ENCODE peak calls at places on chromosomes 5 and 9, in six cellular contexts. J is kidney epithelial cell, D is endodermal cell, S is AG04449, O is H9, G is fibroblast of mammary gland. U is an unnamed sample.
A peak's percentile ranks its signal among the peaks of the same experiment; 100 is the strongest.

GRCh38 chr9:3809724-3810123 is 283.9 kb upstream of the RFX3 start:
- DNase-seq in G (peak; percentile 36), D (no peak), S (no peak), J (peak; percentile 88), O (no peak), U (no peak)

GRCh38 chr9:8315211-8315610 is 515.6 kb upstream of the DMAC1 start:
- DNase-seq in O (no peak), S (no peak), J (no peak), G (peak; percentile 13), D (no peak), U (no peak)

GRCh38 chr5:174344335-174344734 is 298.8 kb downstream of the NSG2 start:
- DNase-seq in G (no peak), S (no peak), D (peak; percentile 60), J (no peak), O (peak; percentile 53), U (no peak)

GRCh38 chr5:120817044-120817985 is 353.2 kb downstream of the PRR16 start:
- DNase-seq in S (no peak), O (peak; percentile 50), G (peak; percentile 44), D (peak; percentile 66), J (no peak), U (no peak)

GRCh38 chr9:3028535-3028934 is 184.6 kb upstream of the PUM3 start:
- DNase-seq in D (no peak), J (no peak), S (no peak), G (no peak), O (no peak), U (peak; percentile 62)

GRCh38 chr5:35365756-35366155 is 135.5 kb upstream of the PRLR start:
- DNase-seq in O (no peak), J (no peak), S (no peak), G (peak; percentile 9), D (no peak), U (no peak)

GRCh38 chr5:75603421-75603820 is 7.8 kb upstream of the ANKDD1B start:
- DNase-seq in J (no peak), G (no peak), D (no peak), S (peak; percentile 46), O (no peak), U (no peak)

GRCh38 chr5:167797933-167798332 is 493.5 kb upstream of the WWC1 start:
- DNase-seq in O (no peak), D (peak; percentile 14), J (no peak), S (no peak), G (peak; percentile 21), U (no peak)

GRCh38 chr5:148005788-148006520 is 57.8 kb upstream of the SPINK5 start:
- DNase-seq in S (no peak), J (no peak), O (peak; percentile 89), D (peak; percentile 81), G (peak; percentile 9), U (no peak)

GRCh38 chr9:126020836-126021235 is 273.7 kb downstream of the PBX3 start:
- DNase-seq in J (no peak), D (no peak), G (no peak), O (no peak), S (no peak), U (no peak)

GRCh38 chr9:127241354-127241753 is 23.2 kb upstream of the GARNL3 start:
- DNase-seq in D (peak; percentile 56), G (no peak), S (no peak), J (no peak), O (no peak), U (no peak)

GRCh38 chr5:11027660-11028059 is 266.6 kb upstream of the DAP start:
- DNase-seq in J (no peak), O (no peak), D (no peak), G (no peak), S (no peak), U (no peak)

GRCh38 chr9:11275158-11275695 is 662.4 kb upstream of the PTPRD start:
- DNase-seq in O (no peak), D (no peak), G (no peak), S (no peak), J (no peak), U (no peak)

GRCh38 chr5:178460174-178460573 is 130.0 kb downstream of the COL23A1 start:
- DNase-seq in J (no peak), S (no peak), D (peak; percentile 33), G (no peak), O (no peak), U (no peak)

GRCh38 chr5:167982-168660 is 23.2 kb upstream of the LRRC14B start:
- DNase-seq in O (peak; percentile 12), G (peak; percentile 99), D (no peak), S (peak; percentile 87), J (peak; percentile 63), U (peak; percentile 16)

GRCh38 chr5:172901788-172902496 is 57.3 kb upstream of the RPL26L1 start:
- DNase-seq in O (no peak), J (no peak), D (peak; percentile 63), G (peak; percentile 67), S (peak; percentile 40), U (peak; percentile 68)

GRCh38 chr5:125847561-125847960 is 575.6 kb upstream of the GRAMD2B start:
- DNase-seq in D (no peak), S (no peak), G (no peak), O (no peak), J (no peak), U (no peak)

GRCh38 chr5:140342896-140343295 is 3.5 kb downstream of the HBEGF start:
- DNase-seq in G (no peak), S (no peak), J (no peak), D (no peak), O (no peak), U (no peak)

DNA sequence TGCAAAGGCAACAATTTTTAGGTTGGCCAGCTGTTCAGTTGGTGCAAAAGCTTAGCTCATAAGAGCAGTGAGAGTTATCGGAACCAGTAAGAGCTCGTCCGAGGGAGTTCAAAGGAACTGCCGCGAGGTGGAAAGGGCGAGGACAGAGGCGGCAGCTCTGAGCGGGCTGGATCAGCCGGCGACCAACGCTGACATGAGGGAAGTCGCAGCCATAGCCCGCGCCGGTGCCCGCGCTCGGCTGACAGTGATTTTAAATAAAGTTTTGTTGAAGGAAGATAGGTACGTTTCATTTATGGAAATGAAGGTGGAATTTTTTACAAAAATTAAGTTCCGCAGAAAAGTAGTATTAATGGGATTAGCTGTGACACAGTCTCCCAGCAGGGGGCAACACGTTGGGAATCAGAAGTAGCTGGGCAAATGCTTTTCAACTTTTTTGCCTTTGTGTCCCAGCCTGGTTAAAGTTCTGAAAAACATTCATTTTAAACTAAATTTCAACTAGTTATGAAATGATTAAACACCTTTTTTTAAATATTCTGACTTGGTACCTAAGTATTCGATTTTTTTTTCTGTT is 43.2 kb downstream of the FBXO4 start:
- DNase-seq in D (no peak), S (no peak), O (no peak), J (no peak), G (no peak), U (no peak)
- TF ChIP-seq CTCF in D (peak; percentile 39), S (no peak), O (peak; percentile 11), J (no peak), G (peak; percentile 31), U (peak; percentile 21)

DNA sequence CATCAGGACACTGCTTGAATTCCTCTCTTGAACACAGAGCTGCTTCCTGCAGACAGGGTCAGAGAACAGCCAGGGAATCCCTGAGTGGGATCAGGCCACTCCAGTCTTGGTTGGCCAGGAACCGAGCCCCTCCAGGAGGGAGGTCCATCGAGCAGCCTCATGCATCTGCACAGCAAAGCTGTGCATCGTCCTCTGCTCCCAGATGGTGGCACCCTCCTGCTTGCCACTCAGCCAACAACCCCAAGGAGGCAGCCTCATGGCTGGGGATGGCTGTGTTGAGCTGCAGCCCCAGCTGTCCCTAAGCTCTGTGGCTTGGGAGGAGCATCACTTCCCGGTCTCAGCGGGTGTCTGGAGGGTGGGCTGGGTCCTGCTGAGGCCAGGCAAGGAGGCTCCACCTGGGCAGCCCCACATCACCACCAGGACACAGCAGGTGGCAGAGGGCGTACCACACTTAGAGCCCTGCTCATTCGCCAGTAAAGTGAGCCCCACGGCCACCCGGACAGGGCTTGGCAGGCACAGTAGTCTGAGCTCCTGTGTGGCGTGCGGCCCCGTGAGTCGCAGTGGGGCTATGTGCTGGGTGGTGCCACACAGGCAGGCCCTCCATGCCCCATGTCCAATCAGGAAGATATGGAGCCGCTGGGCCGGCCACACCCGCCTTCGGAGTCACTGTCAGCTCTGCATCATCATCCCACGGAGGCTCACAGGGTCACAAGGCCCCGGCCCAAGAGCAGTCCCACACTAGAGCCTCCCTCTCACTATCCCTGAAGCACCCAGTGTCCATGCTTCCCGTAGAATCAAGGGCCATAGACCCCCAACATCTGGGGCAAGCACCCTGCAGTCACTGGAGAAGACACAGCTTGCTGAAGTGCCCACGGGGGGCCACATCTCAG is 11.9 kb downstream of the LPCAT1 start:
- DNase-seq in D (peak; percentile 72), J (no peak), G (peak; percentile 75), O (peak; percentile 48), S (no peak), U (no peak)
- TF ChIP-seq CTCF in D (peak; percentile 62), J (peak; percentile 51), G (peak; percentile 11), O (peak; percentile 50), S (peak; percentile 32), U (peak; percentile 51)

DNA sequence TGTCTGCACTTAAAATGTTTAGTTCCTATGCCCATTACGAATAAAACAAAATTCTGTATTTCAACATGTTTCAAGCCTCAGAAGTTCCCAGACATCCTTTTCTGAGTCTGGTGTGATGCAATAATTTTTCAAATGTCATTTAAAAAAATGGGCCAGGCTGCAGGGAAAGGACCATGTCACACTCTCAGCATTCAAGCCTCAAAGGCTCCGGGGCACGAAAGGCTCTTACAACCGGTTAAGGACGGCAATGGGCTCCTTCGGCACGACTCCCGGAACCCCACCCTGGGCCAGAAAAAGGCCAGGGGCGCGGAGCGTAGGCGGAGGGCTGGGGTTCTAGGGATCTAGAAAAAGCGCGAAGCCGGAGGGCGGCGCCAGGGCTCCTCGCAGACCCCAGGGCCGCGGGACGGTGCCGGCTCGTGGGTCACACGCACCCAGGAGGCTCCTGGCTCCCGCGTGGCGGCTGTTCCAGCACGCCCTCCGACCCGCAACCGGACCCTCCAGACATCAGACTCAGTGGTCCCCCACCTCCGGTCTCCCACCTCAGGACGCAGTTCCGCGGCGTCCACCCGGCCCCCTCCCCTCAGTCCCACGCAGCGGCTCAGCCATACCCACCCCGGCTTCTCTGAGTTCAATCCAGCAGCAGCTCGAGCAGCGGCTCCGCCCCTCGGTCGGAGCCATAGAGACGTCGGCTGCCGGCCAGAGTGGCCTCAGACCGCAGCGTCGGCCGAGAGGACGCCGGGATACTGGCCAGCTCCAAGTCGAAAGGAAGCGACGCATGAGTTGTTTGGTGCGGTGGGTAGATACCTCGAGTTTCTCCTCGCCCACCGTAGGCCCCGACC is at the start of gene TMEM267:
- DNase-seq in J (peak; percentile 71), D (peak; percentile 96), S (peak; percentile 49), G (peak; percentile 90), O (peak; percentile 89), U (peak; percentile 67)
- TF ChIP-seq CTCF in J (no peak), D (no peak), S (no peak), G (no peak), O (no peak), U (no peak)

DNA sequence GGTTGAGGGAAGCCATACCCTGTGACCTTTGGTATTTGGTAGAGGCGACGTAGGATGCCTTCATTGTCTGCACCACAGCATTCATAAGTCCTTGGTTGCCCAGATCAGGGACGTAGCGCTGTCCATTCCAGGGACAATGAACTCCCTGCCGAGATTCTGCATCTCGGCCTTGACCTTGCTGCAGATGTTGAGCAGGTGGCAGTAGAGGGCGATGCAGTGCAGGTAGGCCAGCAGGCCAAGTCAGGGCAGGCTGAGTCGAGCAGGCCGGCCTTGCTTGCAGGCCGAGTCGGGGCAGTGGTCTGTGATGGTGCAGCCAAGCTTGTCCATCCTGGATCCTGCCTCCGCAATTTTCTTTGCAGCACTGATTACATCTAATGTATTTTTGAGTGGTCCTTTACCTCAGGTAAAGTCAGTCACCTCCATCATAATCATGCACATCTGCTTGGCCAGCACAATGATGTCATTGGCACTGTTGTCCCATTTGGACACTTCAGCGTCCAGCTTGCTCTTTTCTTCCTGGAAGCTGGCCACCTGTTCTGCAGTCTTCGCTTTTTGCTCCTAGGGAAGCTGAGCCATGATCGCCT is 93.4 kb upstream of the CCDC112 start:
- DNase-seq in D (peak; percentile 90), O (peak; percentile 83), G (no peak), J (no peak), S (no peak), U (no peak)
- TF ChIP-seq CTCF in D (peak; percentile 81), O (peak; percentile 67), G (no peak), J (peak; percentile 33), S (no peak), U (no peak)

U was measured in retinal pigment epithelial cell.